ENCODE peak calls at places on chromosomes 6 and 20, in eight cellular contexts. One of them, this sample, is unnamed.
A peak's percentile ranks its signal among the peaks of the same experiment; 100 is the strongest.

GRCh38 chr6:21733311-21733710 is 139.8 kb downstream of the SOX4 start:
- DNase-seq in T-helper 9 cell: no peak
- DNase-seq in Caco-2: no peak
- DNase-seq in ACHN: no peak
- DNase-seq in HEK293T: no peak
- DNase-seq in SHP77 treated with DMSO at 0.1 percent for 48 hours: no peak
- DNase-seq in Kasumi-1: no peak
- DNase-seq in activated CD4-positive, alpha-beta T cell treated with anti-CD3 and anti-CD28 coated beads, Interleukin-2, amount 10 ng/mL, durations not matched to agents 7 days and 5 days: no peak
- DNase-seq in this sample: no peak

GRCh38 chr6:40210628-40211056 is 276.4 kb upstream of the MOCS1 start:
- DNase-seq in T-helper 9 cell: no peak
- DNase-seq in Caco-2: no peak
- DNase-seq in ACHN: no peak
- DNase-seq in HEK293T: no peak
- DNase-seq in SHP77 treated with DMSO at 0.1 percent for 48 hours: no peak
- DNase-seq in Kasumi-1: no peak
- DNase-seq in activated CD4-positive, alpha-beta T cell treated with anti-CD3 and anti-CD28 coated beads, Interleukin-2, amount 10 ng/mL, durations not matched to agents 7 days and 5 days: no peak
- DNase-seq in this sample: no peak

GRCh38 chr20:5668529-5668868 is 81.7 kb upstream of the SHLD1 start:
- DNase-seq in T-helper 9 cell: no peak
- DNase-seq in Caco-2: no peak
- DNase-seq in ACHN: no peak
- DNase-seq in HEK293T: no peak
- DNase-seq in SHP77 treated with DMSO at 0.1 percent for 48 hours: no peak
- DNase-seq in Kasumi-1: no peak
- DNase-seq in activated CD4-positive, alpha-beta T cell treated with anti-CD3 and anti-CD28 coated beads, Interleukin-2, amount 10 ng/mL, durations not matched to agents 7 days and 5 days: no peak
- DNase-seq in this sample: no peak

GRCh38 chr6:26033132-26033941 is 53.9 kb upstream of the HFE start:
- DNase-seq in T-helper 9 cell: no peak
- DNase-seq in Caco-2: peak; percentile 66
- DNase-seq in ACHN: peak; percentile 95
- DNase-seq in HEK293T: peak; percentile 79
- DNase-seq in SHP77 treated with DMSO at 0.1 percent for 48 hours: peak; percentile 93
- DNase-seq in Kasumi-1: peak; percentile 98
- DNase-seq in activated CD4-positive, alpha-beta T cell treated with anti-CD3 and anti-CD28 coated beads, Interleukin-2, amount 10 ng/mL, durations not matched to agents 7 days and 5 days: peak; percentile 82
- DNase-seq in this sample: peak; percentile 70

GRCh38 chr6:13563009-13563408 is 11.4 kb upstream of the SIRT5 start:
- DNase-seq in T-helper 9 cell: no peak
- DNase-seq in Caco-2: no peak
- DNase-seq in ACHN: no peak
- DNase-seq in HEK293T: no peak
- DNase-seq in SHP77 treated with DMSO at 0.1 percent for 48 hours: no peak
- DNase-seq in Kasumi-1: no peak
- DNase-seq in activated CD4-positive, alpha-beta T cell treated with anti-CD3 and anti-CD28 coated beads, Interleukin-2, amount 10 ng/mL, durations not matched to agents 7 days and 5 days: no peak
- DNase-seq in this sample: no peak

GRCh38 chr20:58307270-58307669 is 2.2 kb upstream of the RAB22A start:
- DNase-seq in T-helper 9 cell: no peak
- DNase-seq in Caco-2: no peak
- DNase-seq in ACHN: no peak
- DNase-seq in HEK293T: no peak
- DNase-seq in SHP77 treated with DMSO at 0.1 percent for 48 hours: no peak
- DNase-seq in Kasumi-1: no peak
- DNase-seq in activated CD4-positive, alpha-beta T cell treated with anti-CD3 and anti-CD28 coated beads, Interleukin-2, amount 10 ng/mL, durations not matched to agents 7 days and 5 days: no peak
- DNase-seq in this sample: no peak

GRCh38 chr6:166330612-166331011 is 11.7 kb downstream of the SFT2D1 start:
- DNase-seq in T-helper 9 cell: no peak
- DNase-seq in Caco-2: no peak
- DNase-seq in ACHN: peak; percentile 92
- DNase-seq in HEK293T: peak; percentile 64
- DNase-seq in SHP77 treated with DMSO at 0.1 percent for 48 hours: no peak
- DNase-seq in Kasumi-1: no peak
- DNase-seq in activated CD4-positive, alpha-beta T cell treated with anti-CD3 and anti-CD28 coated beads, Interleukin-2, amount 10 ng/mL, durations not matched to agents 7 days and 5 days: no peak
- DNase-seq in this sample: peak; percentile 71

GRCh38 chr6:14722001-14722567 is 523.8 kb upstream of the JARID2 start:
- DNase-seq in T-helper 9 cell: no peak
- DNase-seq in Caco-2: no peak
- DNase-seq in ACHN: no peak
- DNase-seq in HEK293T: no peak
- DNase-seq in SHP77 treated with DMSO at 0.1 percent for 48 hours: no peak
- DNase-seq in Kasumi-1: no peak
- DNase-seq in activated CD4-positive, alpha-beta T cell treated with anti-CD3 and anti-CD28 coated beads, Interleukin-2, amount 10 ng/mL, durations not matched to agents 7 days and 5 days: no peak
- DNase-seq in this sample: no peak

GRCh38 chr6:81126150-81126549 is 626.3 kb downstream of the TENT5A start:
- DNase-seq in T-helper 9 cell: no peak
- DNase-seq in Caco-2: no peak
- DNase-seq in ACHN: no peak
- DNase-seq in HEK293T: no peak
- DNase-seq in SHP77 treated with DMSO at 0.1 percent for 48 hours: no peak
- DNase-seq in Kasumi-1: no peak
- DNase-seq in activated CD4-positive, alpha-beta T cell treated with anti-CD3 and anti-CD28 coated beads, Interleukin-2, amount 10 ng/mL, durations not matched to agents 7 days and 5 days: no peak
- DNase-seq in this sample: no peak

GRCh38 chr6:132054525-132054924 is 103.4 kb upstream of the CCN2 start:
- DNase-seq in T-helper 9 cell: no peak
- DNase-seq in Caco-2: no peak
- DNase-seq in ACHN: no peak
- DNase-seq in HEK293T: no peak
- DNase-seq in SHP77 treated with DMSO at 0.1 percent for 48 hours: no peak
- DNase-seq in Kasumi-1: no peak
- DNase-seq in activated CD4-positive, alpha-beta T cell treated with anti-CD3 and anti-CD28 coated beads, Interleukin-2, amount 10 ng/mL, durations not matched to agents 7 days and 5 days: no peak
- DNase-seq in this sample: no peak

GRCh38 chr20:38633577-38634093 is 32.0 kb downstream of the ARHGAP40 start:
- DNase-seq in T-helper 9 cell: peak; percentile 42
- DNase-seq in Caco-2: peak; percentile 79
- DNase-seq in ACHN: peak; percentile 61
- DNase-seq in HEK293T: peak; percentile 88
- DNase-seq in SHP77 treated with DMSO at 0.1 percent for 48 hours: peak; percentile 18
- DNase-seq in Kasumi-1: peak; percentile 74
- DNase-seq in activated CD4-positive, alpha-beta T cell treated with anti-CD3 and anti-CD28 coated beads, Interleukin-2, amount 10 ng/mL, durations not matched to agents 7 days and 5 days: peak; percentile 67
- DNase-seq in this sample: peak; percentile 27

GRCh38 chr6:23175391-23175790 is 606.0 kb downstream of the HDGFL1 start:
- DNase-seq in T-helper 9 cell: no peak
- DNase-seq in Caco-2: no peak
- DNase-seq in ACHN: no peak
- DNase-seq in HEK293T: no peak
- DNase-seq in SHP77 treated with DMSO at 0.1 percent for 48 hours: no peak
- DNase-seq in Kasumi-1: no peak
- DNase-seq in activated CD4-positive, alpha-beta T cell treated with anti-CD3 and anti-CD28 coated beads, Interleukin-2, amount 10 ng/mL, durations not matched to agents 7 days and 5 days: no peak
- DNase-seq in this sample: no peak

GRCh38 chr6:170048615-170049256 is 242.1 kb downstream of the DLL1 start:
- DNase-seq in T-helper 9 cell: no peak
- DNase-seq in Caco-2: peak; percentile 8
- DNase-seq in ACHN: no peak
- DNase-seq in HEK293T: no peak
- DNase-seq in SHP77 treated with DMSO at 0.1 percent for 48 hours: no peak
- DNase-seq in Kasumi-1: peak; percentile 89
- DNase-seq in activated CD4-positive, alpha-beta T cell treated with anti-CD3 and anti-CD28 coated beads, Interleukin-2, amount 10 ng/mL, durations not matched to agents 7 days and 5 days: no peak
- DNase-seq in this sample: no peak

GRCh38 chr6:43980004-43980795 is 147.1 kb downstream of the MRPL14 start:
- DNase-seq in T-helper 9 cell: no peak
- DNase-seq in Caco-2: no peak
- DNase-seq in ACHN: no peak
- DNase-seq in HEK293T: no peak
- DNase-seq in SHP77 treated with DMSO at 0.1 percent for 48 hours: no peak
- DNase-seq in Kasumi-1: no peak
- DNase-seq in activated CD4-positive, alpha-beta T cell treated with anti-CD3 and anti-CD28 coated beads, Interleukin-2, amount 10 ng/mL, durations not matched to agents 7 days and 5 days: no peak
- DNase-seq in this sample: no peak

GRCh38 chr6:10633216-10633615 is 61.2 kb downstream of the C6orf52 start:
- DNase-seq in T-helper 9 cell: no peak
- DNase-seq in Caco-2: no peak
- DNase-seq in ACHN: peak; percentile 73
- DNase-seq in HEK293T: no peak
- DNase-seq in SHP77 treated with DMSO at 0.1 percent for 48 hours: no peak
- DNase-seq in Kasumi-1: peak; percentile 89
- DNase-seq in activated CD4-positive, alpha-beta T cell treated with anti-CD3 and anti-CD28 coated beads, Interleukin-2, amount 10 ng/mL, durations not matched to agents 7 days and 5 days: peak; percentile 11
- DNase-seq in this sample: no peak

GRCh38 chr6:144547409-144547808 is 262.3 kb downstream of the UTRN start:
- DNase-seq in T-helper 9 cell: no peak
- DNase-seq in Caco-2: no peak
- DNase-seq in ACHN: no peak
- DNase-seq in HEK293T: no peak
- DNase-seq in SHP77 treated with DMSO at 0.1 percent for 48 hours: no peak
- DNase-seq in Kasumi-1: no peak
- DNase-seq in activated CD4-positive, alpha-beta T cell treated with anti-CD3 and anti-CD28 coated beads, Interleukin-2, amount 10 ng/mL, durations not matched to agents 7 days and 5 days: no peak
- DNase-seq in this sample: no peak

GRCh38 chr6:130681028-130681427 is 146.2 kb upstream of the SMLR1 start:
- DNase-seq in T-helper 9 cell: no peak
- DNase-seq in Caco-2: no peak
- DNase-seq in ACHN: no peak
- DNase-seq in HEK293T: no peak
- DNase-seq in SHP77 treated with DMSO at 0.1 percent for 48 hours: no peak
- DNase-seq in Kasumi-1: no peak
- DNase-seq in activated CD4-positive, alpha-beta T cell treated with anti-CD3 and anti-CD28 coated beads, Interleukin-2, amount 10 ng/mL, durations not matched to agents 7 days and 5 days: no peak
- DNase-seq in this sample: no peak

GRCh38 chr20:62751551-62752150 is 43.0 kb downstream of the NTSR1 start:
- DNase-seq in T-helper 9 cell: no peak
- DNase-seq in Caco-2: no peak
- DNase-seq in ACHN: no peak
- DNase-seq in HEK293T: no peak
- DNase-seq in SHP77 treated with DMSO at 0.1 percent for 48 hours: no peak
- DNase-seq in Kasumi-1: no peak
- DNase-seq in activated CD4-positive, alpha-beta T cell treated with anti-CD3 and anti-CD28 coated beads, Interleukin-2, amount 10 ng/mL, durations not matched to agents 7 days and 5 days: no peak
- DNase-seq in this sample: no peak

GRCh38 chr20:19449051-19449450 is 236.6 kb downstream of the SLC24A3 start:
- DNase-seq in T-helper 9 cell: no peak
- DNase-seq in Caco-2: no peak
- DNase-seq in ACHN: no peak
- DNase-seq in HEK293T: no peak
- DNase-seq in SHP77 treated with DMSO at 0.1 percent for 48 hours: no peak
- DNase-seq in Kasumi-1: no peak
- DNase-seq in activated CD4-positive, alpha-beta T cell treated with anti-CD3 and anti-CD28 coated beads, Interleukin-2, amount 10 ng/mL, durations not matched to agents 7 days and 5 days: no peak
- DNase-seq in this sample: no peak

GRCh38 chr20:20677186-20677585 is 35.3 kb downstream of the RALGAPA2 start:
- DNase-seq in T-helper 9 cell: no peak
- DNase-seq in Caco-2: no peak
- DNase-seq in ACHN: no peak
- DNase-seq in HEK293T: no peak
- DNase-seq in SHP77 treated with DMSO at 0.1 percent for 48 hours: no peak
- DNase-seq in Kasumi-1: no peak
- DNase-seq in activated CD4-positive, alpha-beta T cell treated with anti-CD3 and anti-CD28 coated beads, Interleukin-2, amount 10 ng/mL, durations not matched to agents 7 days and 5 days: no peak
- DNase-seq in this sample: no peak

GRCh38 chr6:26472549-26473245 is 14.9 kb downstream of the BTN2A1 start:
- DNase-seq in T-helper 9 cell: no peak
- DNase-seq in Caco-2: no peak
- DNase-seq in ACHN: no peak
- DNase-seq in HEK293T: no peak
- DNase-seq in SHP77 treated with DMSO at 0.1 percent for 48 hours: no peak
- DNase-seq in Kasumi-1: no peak
- DNase-seq in activated CD4-positive, alpha-beta T cell treated with anti-CD3 and anti-CD28 coated beads, Interleukin-2, amount 10 ng/mL, durations not matched to agents 7 days and 5 days: peak; percentile 6
- DNase-seq in this sample: no peak

GRCh38 chr20:64006490-64006889 is 25.6 kb downstream of the PRPF6 start:
- DNase-seq in T-helper 9 cell: no peak
- DNase-seq in Caco-2: no peak
- DNase-seq in ACHN: no peak
- DNase-seq in HEK293T: no peak
- DNase-seq in SHP77 treated with DMSO at 0.1 percent for 48 hours: no peak
- DNase-seq in Kasumi-1: no peak
- DNase-seq in activated CD4-positive, alpha-beta T cell treated with anti-CD3 and anti-CD28 coated beads, Interleukin-2, amount 10 ng/mL, durations not matched to agents 7 days and 5 days: no peak
- DNase-seq in this sample: no peak

GRCh38 chr6:111870054-111870750 is 3.0 kb downstream of the FYN start:
- DNase-seq in T-helper 9 cell: no peak
- DNase-seq in Caco-2: no peak
- DNase-seq in ACHN: no peak
- DNase-seq in HEK293T: no peak
- DNase-seq in SHP77 treated with DMSO at 0.1 percent for 48 hours: no peak
- DNase-seq in Kasumi-1: no peak
- DNase-seq in activated CD4-positive, alpha-beta T cell treated with anti-CD3 and anti-CD28 coated beads, Interleukin-2, amount 10 ng/mL, durations not matched to agents 7 days and 5 days: no peak
- DNase-seq in this sample: no peak

GRCh38 chr6:36339156-36339555 is 2.5 kb upstream of the BNIP5 start:
- DNase-seq in T-helper 9 cell: no peak
- DNase-seq in Caco-2: no peak
- DNase-seq in ACHN: no peak
- DNase-seq in HEK293T: no peak
- DNase-seq in SHP77 treated with DMSO at 0.1 percent for 48 hours: no peak
- DNase-seq in Kasumi-1: no peak
- DNase-seq in activated CD4-positive, alpha-beta T cell treated with anti-CD3 and anti-CD28 coated beads, Interleukin-2, amount 10 ng/mL, durations not matched to agents 7 days and 5 days: no peak
- DNase-seq in this sample: no peak

GRCh38 chr20:15654208-15654649 is 919.0 kb downstream of the KIF16B start:
- DNase-seq in T-helper 9 cell: no peak
- DNase-seq in Caco-2: peak; percentile 76
- DNase-seq in ACHN: peak; percentile 66
- DNase-seq in HEK293T: peak; percentile 59
- DNase-seq in SHP77 treated with DMSO at 0.1 percent for 48 hours: peak; percentile 8
- DNase-seq in Kasumi-1: peak; percentile 64
- DNase-seq in activated CD4-positive, alpha-beta T cell treated with anti-CD3 and anti-CD28 coated beads, Interleukin-2, amount 10 ng/mL, durations not matched to agents 7 days and 5 days: peak; percentile 12
- DNase-seq in this sample: no peak

GRCh38 chr6:136510299-136510698 is 39.9 kb downstream of the MAP7 start:
- DNase-seq in T-helper 9 cell: no peak
- DNase-seq in Caco-2: no peak
- DNase-seq in ACHN: no peak
- DNase-seq in HEK293T: no peak
- DNase-seq in SHP77 treated with DMSO at 0.1 percent for 48 hours: no peak
- DNase-seq in Kasumi-1: no peak
- DNase-seq in activated CD4-positive, alpha-beta T cell treated with anti-CD3 and anti-CD28 coated beads, Interleukin-2, amount 10 ng/mL, durations not matched to agents 7 days and 5 days: no peak
- DNase-seq in this sample: no peak

GRCh38 chr20:1567392-1568165 is 10.1 kb upstream of the SIRPD start:
- DNase-seq in T-helper 9 cell: no peak
- DNase-seq in Caco-2: no peak
- DNase-seq in ACHN: peak; percentile 93
- DNase-seq in HEK293T: no peak
- DNase-seq in SHP77 treated with DMSO at 0.1 percent for 48 hours: no peak
- DNase-seq in Kasumi-1: no peak
- DNase-seq in activated CD4-positive, alpha-beta T cell treated with anti-CD3 and anti-CD28 coated beads, Interleukin-2, amount 10 ng/mL, durations not matched to agents 7 days and 5 days: no peak
- DNase-seq in this sample: no peak

GRCh38 chr20:45138451-45139300 is 14.4 kb upstream of the WFDC12 start:
- DNase-seq in T-helper 9 cell: peak; percentile 38
- DNase-seq in Caco-2: peak; percentile 85
- DNase-seq in ACHN: peak; percentile 43
- DNase-seq in HEK293T: peak; percentile 69
- DNase-seq in SHP77 treated with DMSO at 0.1 percent for 48 hours: no peak
- DNase-seq in Kasumi-1: peak; percentile 3
- DNase-seq in activated CD4-positive, alpha-beta T cell treated with anti-CD3 and anti-CD28 coated beads, Interleukin-2, amount 10 ng/mL, durations not matched to agents 7 days and 5 days: peak; percentile 67
- DNase-seq in this sample: no peak

GRCh38 chr6:113122060-113122459 is 735.1 kb upstream of the MARCKS start:
- DNase-seq in T-helper 9 cell: no peak
- DNase-seq in Caco-2: peak; percentile 38
- DNase-seq in ACHN: peak; percentile 96
- DNase-seq in HEK293T: peak; percentile 17
- DNase-seq in SHP77 treated with DMSO at 0.1 percent for 48 hours: no peak
- DNase-seq in Kasumi-1: no peak
- DNase-seq in activated CD4-positive, alpha-beta T cell treated with anti-CD3 and anti-CD28 coated beads, Interleukin-2, amount 10 ng/mL, durations not matched to agents 7 days and 5 days: no peak
- DNase-seq in this sample: no peak

GRCh38 chr6:46793138-46793537 is at the start of gene MEP1A:
- DNase-seq in T-helper 9 cell: no peak
- DNase-seq in Caco-2: no peak
- DNase-seq in ACHN: no peak
- DNase-seq in HEK293T: no peak
- DNase-seq in SHP77 treated with DMSO at 0.1 percent for 48 hours: no peak
- DNase-seq in Kasumi-1: no peak
- DNase-seq in activated CD4-positive, alpha-beta T cell treated with anti-CD3 and anti-CD28 coated beads, Interleukin-2, amount 10 ng/mL, durations not matched to agents 7 days and 5 days: no peak
- DNase-seq in this sample: no peak

GRCh38 chr20:44956410-44956809 is 3.8 kb downstream of the TOMM34 start:
- DNase-seq in T-helper 9 cell: no peak
- DNase-seq in Caco-2: peak; percentile 92
- DNase-seq in ACHN: no peak
- DNase-seq in HEK293T: no peak
- DNase-seq in SHP77 treated with DMSO at 0.1 percent for 48 hours: no peak
- DNase-seq in Kasumi-1: no peak
- DNase-seq in activated CD4-positive, alpha-beta T cell treated with anti-CD3 and anti-CD28 coated beads, Interleukin-2, amount 10 ng/mL, durations not matched to agents 7 days and 5 days: no peak
- DNase-seq in this sample: no peak

GRCh38 chr6:129115491-129115890 is 232.6 kb downstream of the LAMA2 start:
- DNase-seq in T-helper 9 cell: no peak
- DNase-seq in Caco-2: no peak
- DNase-seq in ACHN: no peak
- DNase-seq in HEK293T: no peak
- DNase-seq in SHP77 treated with DMSO at 0.1 percent for 48 hours: no peak
- DNase-seq in Kasumi-1: no peak
- DNase-seq in activated CD4-positive, alpha-beta T cell treated with anti-CD3 and anti-CD28 coated beads, Interleukin-2, amount 10 ng/mL, durations not matched to agents 7 days and 5 days: no peak
- DNase-seq in this sample: no peak

GRCh38 chr6:89734526-89734925 is 85.1 kb downstream of the MDN1 start:
- DNase-seq in T-helper 9 cell: no peak
- DNase-seq in Caco-2: no peak
- DNase-seq in ACHN: no peak
- DNase-seq in HEK293T: no peak
- DNase-seq in SHP77 treated with DMSO at 0.1 percent for 48 hours: no peak
- DNase-seq in Kasumi-1: no peak
- DNase-seq in activated CD4-positive, alpha-beta T cell treated with anti-CD3 and anti-CD28 coated beads, Interleukin-2, amount 10 ng/mL, durations not matched to agents 7 days and 5 days: no peak
- DNase-seq in this sample: no peak